ENCODE peak calls at places on chromosomes 2 and 18, in five cellular contexts. T is Peyer's patch, K is tibial artery, S is PC-9, N is A549. Z is an unnamed sample.

GRCh38 chr2:189379731-189380261 is 61.5 kb upstream of the WDR75 start:
- DNase-seq in T (no peak), K (no peak), S (no peak), N (no peak), Z (no peak)

GRCh38 chr2:186129767-186130581 is 356.1 kb upstream of the ZC3H15 start:
- DNase-seq in T (no peak), K (no peak), S (no peak), N (no peak), Z (no peak)

GRCh38 chr2:97998431-97998830 is 2.7 kb upstream of the TMEM131 start:
- DNase-seq in T (no peak), K (no peak), S (no peak), N (no peak), Z (no peak)

GRCh38 chr18:53567935-53568574 is 656.4 kb downstream of the MBD2 start:
- DNase-seq in T (no peak), K (no peak), S (no peak), N (peak), Z (no peak)

GRCh38 chr18:394276-394996 is 106.1 kb downstream of the COLEC12 start:
- DNase-seq in T (no peak), K (no peak), S (no peak), N (no peak), Z (no peak)

GRCh38 chr2:98474979-98475632 is 30.4 kb downstream of the INPP4A start:
- DNase-seq in T (no peak), K (no peak), S (no peak), N (no peak), Z (no peak)

GRCh38 chr2:69464575-69464974 is 27.3 kb upstream of the NFU1 start:
- DNase-seq in T (no peak), K (peak), S (no peak), N (no peak), Z (no peak)

GRCh38 chr18:10661333-10661732 is 135.5 kb downstream of the NAPG start:
- DNase-seq in T (no peak), K (no peak), S (no peak), N (no peak), Z (no peak)

GRCh38 chr2:33482518-33482917 is 6.1 kb downstream of the RASGRP3 start:
- DNase-seq in T (no peak), K (no peak), S (no peak), N (no peak), Z (no peak)

GRCh38 chr2:10889741-10890215 is 22.0 kb upstream of the KCNF1 start:
- DNase-seq in T (no peak), K (no peak), S (no peak), N (no peak), Z (no peak)

GRCh38 chr2:134014196-134014960 is 239.5 kb upstream of the MGAT5 start:
- DNase-seq in T (no peak), K (no peak), S (no peak), N (no peak), Z (no peak)

GRCh38 chr2:181678033-181678586 is 2.2 kb downstream of the NEUROD1 start:
- DNase-seq in T (peak), K (peak), S (no peak), N (no peak), Z (no peak)

GRCh38 chr2:236236559-236237450 is 27.4 kb downstream of the ASB18 start:
- DNase-seq in T (no peak), K (no peak), S (no peak), N (peak), Z (no peak)

GRCh38 chr2:69177063-69177771 is 164.2 kb downstream of the ANTXR1 start:
- DNase-seq in T (peak), K (peak), S (peak), N (no peak), Z (no peak)

GRCh38 chr2:182949052-182949451 is 82.6 kb upstream of the FRZB start:
- DNase-seq in T (no peak), K (no peak), S (no peak), N (no peak), Z (no peak)

GRCh38 chr2:226609361-226609760 is 190.3 kb downstream of the IRS1 start:
- DNase-seq in T (no peak), K (no peak), S (no peak), N (no peak), Z (no peak)

GRCh38 chr2:63124850-63125249 is 74.2 kb downstream of the OTX1 start:
- DNase-seq in T (no peak), K (no peak), S (no peak), N (no peak), Z (no peak)

GRCh38 chr2:2901384-2902345 is 476.0 kb downstream of the EIPR1 start:
- DNase-seq in T (no peak), K (no peak), S (no peak), N (no peak), Z (no peak)

GRCh38 chr2:53500181-53500580 is 267.4 kb upstream of the CHAC2 start:
- DNase-seq in T (no peak), K (no peak), S (no peak), N (no peak), Z (no peak)

GRCh38 chr18:68417826-68418225 is 297.1 kb downstream of the TMX3 start:
- DNase-seq in T (no peak), K (no peak), S (no peak), N (no peak), Z (no peak)

GRCh38 chr2:144849612-144850011 is 329.7 kb upstream of the ZEB2 start:
- DNase-seq in T (no peak), K (no peak), S (no peak), N (no peak), Z (no peak)

GRCh38 chr18:79579807-79580480 is 99.7 kb upstream of the CTDP1 start:
- DNase-seq in T (peak), K (no peak), S (no peak), N (no peak), Z (no peak)

GRCh38 chr2:37789988-37790387 is 118.5 kb upstream of the CDC42EP3 start:
- DNase-seq in T (no peak), K (no peak), S (no peak), N (no peak), Z (no peak)

GRCh38 chr18:76922107-76922506 is 99.8 kb downstream of the ZNF236 start:
- DNase-seq in T (peak), K (peak), S (no peak), N (peak), Z (no peak)

GRCh38 chr2:108853421-108853820 is 66.8 kb downstream of the CCDC138 start:
- DNase-seq in T (no peak), K (no peak), S (peak), N (no peak), Z (no peak)

GRCh38 chr2:65360441-65360840 is 72.0 kb downstream of the SPRED2 start:
- DNase-seq in T (no peak), K (no peak), S (no peak), N (no peak), Z (no peak)

GRCh38 chr18:22345733-22346132 is 72.0 kb downstream of the CTAGE1 start:
- DNase-seq in T (no peak), K (no peak), S (no peak), N (no peak), Z (no peak)
- H3K4me3 ChIP-seq in T (no peak), K (no peak), S (no peak), N (no peak), Z (no peak)

GRCh38 chr2:172381275-172381608 is 46.1 kb upstream of the ITGA6 start:
- DNase-seq in T (no peak), K (no peak), S (no peak), N (no peak), Z (no peak)

GRCh38 chr2:172377408-172377807 is 50.0 kb upstream of the ITGA6 start:
- DNase-seq in T (no peak), K (no peak), S (no peak), N (no peak), Z (no peak)

GRCh38 chr2:172375247-172375646 is 52.1 kb upstream of the ITGA6 start:
- DNase-seq in T (no peak), K (no peak), S (no peak), N (no peak), Z (no peak)

GRCh38 chr2:172376505-172377125 is 50.8 kb upstream of the ITGA6 start:
- DNase-seq in T (no peak), K (no peak), S (no peak), N (no peak), Z (no peak)

DNA sequence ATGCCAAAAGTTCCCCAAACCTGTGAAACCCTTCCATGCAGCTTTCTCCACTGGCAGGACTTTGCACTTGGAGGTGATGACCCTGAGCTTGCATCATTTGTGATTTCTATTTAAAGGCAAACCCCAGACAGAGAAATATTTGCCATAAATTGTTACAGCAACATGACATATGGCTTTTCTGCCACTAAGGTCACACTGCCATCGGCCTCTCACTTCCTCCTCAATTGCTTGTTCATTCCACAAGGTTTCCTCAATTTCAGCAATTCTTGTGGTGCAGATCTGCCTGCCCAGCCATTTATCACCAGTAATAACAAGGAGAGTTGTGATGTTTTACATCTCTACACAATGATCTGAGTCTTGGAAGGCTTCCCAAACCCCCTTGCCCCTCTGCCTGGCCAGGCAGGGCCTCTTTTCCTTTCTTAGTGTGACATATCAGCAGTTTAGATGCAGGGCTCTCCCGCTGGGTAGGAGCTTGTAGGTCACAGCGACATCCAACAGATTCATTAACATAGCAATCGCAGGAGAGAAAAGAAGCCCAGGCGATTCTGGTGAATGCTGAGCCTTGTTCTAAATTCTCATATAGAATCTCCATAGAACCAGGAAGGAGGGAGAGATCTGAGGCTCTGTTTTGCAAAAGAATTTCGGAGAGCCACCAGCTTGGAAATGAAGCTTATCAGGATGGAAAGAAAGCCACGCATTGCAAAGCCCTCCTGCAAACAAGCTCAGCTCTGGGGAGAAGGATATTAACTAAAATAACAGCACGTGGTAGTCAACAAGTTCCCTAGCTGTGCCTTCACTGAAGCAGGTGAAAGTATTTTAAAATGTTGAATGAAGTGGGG is 46.7 kb upstream of the ITGA6 start:
- DNase-seq in T (no peak), K (no peak), S (no peak), N (no peak), Z (no peak)
- H3K27ac ChIP-seq in T (no peak), K (no peak), S (no peak), N (no peak), Z (no peak)

DNA sequence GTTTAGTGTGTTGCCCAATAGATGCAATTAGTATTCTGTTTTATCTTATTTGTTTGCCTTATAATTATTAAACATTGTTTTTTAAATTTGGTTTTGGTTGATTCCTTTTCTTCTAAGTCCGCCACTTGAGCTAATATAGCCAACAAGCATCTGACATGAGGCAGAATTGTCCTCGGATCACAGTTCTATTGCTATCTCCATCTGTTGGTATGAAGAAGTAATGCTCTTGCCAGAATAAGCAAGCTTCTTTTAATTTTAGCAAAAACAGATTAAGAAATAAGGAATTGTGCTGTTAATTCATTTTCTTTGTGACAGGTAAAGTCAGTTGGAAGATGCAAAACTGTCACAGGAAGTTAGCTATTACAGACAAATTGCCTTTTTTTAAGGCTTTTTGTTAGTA is 54.3 kb downstream of the R3HDM1 start:
- DNase-seq in T (no peak), K (no peak), S (no peak), N (no peak), Z (no peak)
- TF ChIP-seq CTCF in T (no peak), K (no peak), S (peak), N (no peak), Z (no peak)

DNA sequence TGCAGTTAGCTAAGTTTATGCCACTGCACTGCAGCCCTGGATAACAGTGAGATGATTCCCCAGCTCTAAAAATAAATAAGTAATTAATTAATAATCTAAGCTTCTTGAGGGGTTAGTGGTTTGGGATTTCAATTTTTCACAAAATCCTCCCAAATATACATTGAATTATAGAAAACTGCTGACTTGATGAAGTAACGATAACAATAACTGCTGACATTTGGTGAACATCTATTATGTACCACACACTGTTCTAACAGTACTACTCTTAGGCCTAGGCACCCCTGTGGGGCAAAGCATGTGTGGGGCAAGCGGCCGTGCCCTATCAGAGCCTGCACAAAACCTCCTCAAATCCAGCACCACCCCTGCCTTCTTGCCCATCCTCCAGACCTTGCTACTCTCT is 245.8 kb upstream of the EPHA4 start:
- DNase-seq in T (no peak), K (no peak), S (no peak), N (no peak), Z (no peak)
- H3K4me3 ChIP-seq in T (no peak), K (no peak), S (no peak), N (no peak), Z (no peak)

GRCh38 chr18:22469061-22469689 is 51.5 kb upstream of the CTAGE1 start:
- DNase-seq in T (no peak), K (no peak), S (no peak), N (no peak), Z (no peak)
- H3K27ac ChIP-seq in T (no peak), K (peak), S (peak), N (peak), Z (peak)

DNA sequence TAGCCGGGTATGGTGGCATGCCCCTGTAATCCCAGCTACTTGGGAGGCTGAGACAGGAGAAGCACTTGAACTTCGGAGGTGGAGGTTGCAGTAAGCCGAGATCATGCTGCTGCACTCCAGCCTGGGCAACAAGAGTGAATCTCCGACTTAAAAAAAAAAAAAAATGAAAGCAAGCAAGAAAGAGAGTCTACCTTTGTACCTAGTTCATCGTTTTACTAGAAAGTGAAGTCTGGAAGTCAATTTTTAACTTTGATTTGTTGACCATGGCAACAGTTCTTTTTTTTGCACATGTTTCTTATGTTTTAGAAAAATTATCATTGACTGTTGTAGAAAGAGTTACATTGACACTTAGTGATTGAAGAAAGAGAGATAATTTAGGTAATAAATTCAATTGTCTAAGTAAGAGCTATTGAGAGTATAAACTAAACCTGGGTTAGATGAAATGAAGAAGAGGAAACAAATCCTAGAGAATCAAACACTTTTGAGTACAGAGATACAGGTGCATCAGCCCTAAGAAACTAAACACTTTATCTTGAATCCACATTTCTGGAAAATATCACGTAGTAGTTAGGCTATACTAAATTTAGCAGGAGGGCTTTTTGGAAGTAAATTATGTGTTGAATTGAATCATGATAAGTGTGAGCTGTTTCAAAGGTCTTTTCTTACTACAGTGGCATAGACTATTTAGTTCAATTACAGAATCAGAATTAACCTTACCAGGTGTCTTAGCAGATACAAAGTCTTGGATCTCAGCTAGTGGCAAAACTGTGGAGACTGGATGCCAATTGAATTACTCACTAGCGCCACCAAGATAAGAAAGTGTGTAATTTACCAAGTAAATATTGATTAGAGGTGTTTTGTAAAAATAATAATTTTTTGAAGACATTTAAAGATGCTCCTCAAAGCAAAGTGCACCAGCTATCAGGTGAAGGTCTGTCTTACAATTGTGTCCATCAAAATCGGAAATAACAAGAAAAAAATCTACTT is 303.4 kb upstream of the NRXN1 start:
- DNase-seq in T (no peak), K (no peak), S (no peak), N (no peak), Z (no peak)
- TF ChIP-seq CTCF in T (no peak), K (no peak), S (no peak), N (no peak), Z (no peak)

GRCh38 chr2:188016917-188017316 is 274.8 kb upstream of the GULP1 start:
- DNase-seq in T (no peak), K (no peak), S (no peak), N (no peak), Z (no peak)
- H3K4me3 ChIP-seq in T (no peak), K (no peak), S (no peak), N (no peak), Z (no peak)

DNA sequence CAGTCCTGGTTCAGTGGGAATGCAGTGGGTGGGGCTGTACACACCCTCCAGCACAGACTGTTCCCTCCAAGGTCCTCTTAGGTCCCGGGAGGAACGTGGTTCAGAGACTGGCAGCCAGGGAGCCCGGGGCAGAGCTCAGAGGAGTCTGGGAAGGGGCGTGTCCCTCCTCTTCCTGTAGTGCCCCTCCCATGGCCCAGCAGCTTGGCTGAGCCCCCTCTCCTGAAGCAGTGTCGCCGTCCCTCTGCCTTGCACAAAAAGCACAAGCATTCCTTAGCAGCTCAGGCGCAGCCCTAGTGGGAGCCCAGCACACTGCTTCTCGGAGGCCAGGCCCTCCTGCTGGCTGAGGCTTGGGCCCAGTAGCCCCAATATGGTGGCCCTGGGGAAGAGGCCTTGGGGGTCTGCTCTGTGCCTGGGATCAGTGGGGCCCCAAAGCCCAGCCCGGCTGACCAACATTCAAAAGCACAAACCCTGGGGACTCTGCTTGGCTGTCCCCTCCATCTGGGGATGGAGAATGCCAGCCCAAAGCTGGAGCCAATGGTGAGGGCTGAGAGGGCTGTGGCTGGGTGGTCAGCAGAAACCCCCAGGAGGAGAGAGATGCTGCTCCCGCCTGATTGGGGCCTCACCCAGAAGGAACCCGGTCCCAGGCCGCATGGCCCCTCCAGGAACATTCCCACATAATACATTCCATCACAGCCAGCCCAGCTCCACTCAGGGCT is 17.5 kb upstream of the FAHD2A start:
- DNase-seq in T (peak), K (peak), S (no peak), N (no peak), Z (no peak)
- H3K27ac ChIP-seq in T (peak), K (peak), S (no peak), N (no peak), Z (no peak)